ENCODE peak calls at places on chromosome 14, in eight cellular contexts. V is esophagus squamous epithelium, K is breast epithelium, T is Peyer's patch, Q is HepG2, J is stomach, L is HCT116, Z is sigmoid colon. B is an unnamed sample.

GRCh38 chr14:104973215-104974145 is 4.7 kb downstream of the AHNAK2 start:
- DNase-seq in V (no peak), K (peak; percentile 93), T (peak; percentile 91), Q (no peak), J (peak; percentile 84), L (peak; percentile 98), Z (peak; percentile 97), B (peak; percentile 83)

GRCh38 chr14:65095633-65096205 is 6.6 kb downstream of the MAX start:
- DNase-seq in V (no peak), K (peak; percentile 67), T (no peak), Q (no peak), J (peak; percentile 72), L (no peak), Z (peak; percentile 91), B (peak; percentile 88)

GRCh38 chr14:59359451-59360124 is 105.6 kb downstream of the GPR135 start:
- DNase-seq in V (no peak), K (no peak), T (no peak), Q (no peak), J (no peak), L (no peak), Z (no peak), B (no peak)

GRCh38 chr14:54617467-54617866 is 50.5 kb downstream of the SAMD4A start:
- DNase-seq in V (no peak), K (no peak), T (no peak), Q (no peak), J (no peak), L (no peak), Z (no peak), B (no peak)

GRCh38 chr14:20454359-20454644 is 310 bp downstream of the OSGEP start:
- DNase-seq in V (no peak), K (peak; percentile 74), T (peak; percentile 93), Q (no peak), J (peak; percentile 88), L (peak; percentile 89), Z (no peak), B (peak; percentile 79)

GRCh38 chr14:28157887-28158791 is 608.4 kb upstream of the FOXG1 start:
- DNase-seq in V (no peak), K (no peak), T (no peak), Q (no peak), J (no peak), L (no peak), Z (peak; percentile 50), B (no peak)

GRCh38 chr14:88868558-88869159 is 44.2 kb downstream of the TTC8 start:
- DNase-seq in V (no peak), K (no peak), T (no peak), Q (peak; percentile 12), J (no peak), L (peak; percentile 24), Z (no peak), B (peak; percentile 10)

GRCh38 chr14:77436042-77436441 is 12.7 kb upstream of the NOXRED1 start:
- DNase-seq in V (no peak), K (no peak), T (no peak), Q (no peak), J (no peak), L (no peak), Z (no peak), B (no peak)

GRCh38 chr14:57502581-57503254 is 9.1 kb upstream of the CCDC198 start:
- DNase-seq in V (no peak), K (no peak), T (no peak), Q (no peak), J (no peak), L (no peak), Z (no peak), B (no peak)

GRCh38 chr14:95710106-95710505 is 3.8 kb downstream of the TCL1A start:
- DNase-seq in V (no peak), K (no peak), T (no peak), Q (no peak), J (no peak), L (no peak), Z (no peak), B (no peak)

GRCh38 chr14:95711476-95712176 is 2.3 kb downstream of the TCL1A start:
- DNase-seq in V (no peak), K (no peak), T (no peak), Q (no peak), J (no peak), L (no peak), Z (no peak), B (no peak)

GRCh38 chr14:95712398-95712797 is 1.5 kb downstream of the TCL1A start:
- DNase-seq in V (no peak), K (no peak), T (no peak), Q (no peak), J (no peak), L (no peak), Z (no peak), B (no peak)

GRCh38 chr14:95713596-95714371 is at the start of gene TCL1A:
- DNase-seq in V (no peak), K (no peak), T (peak; percentile 67), Q (no peak), J (no peak), L (no peak), Z (no peak), B (no peak)
- TF ChIP-seq POLR2A in V (no peak), K (no peak), T (no peak), Q (no peak), J (no peak), L (no peak), Z (no peak), B (no peak)

GRCh38 chr14:93984987-93985410 is 8.6 kb upstream of the ASB2 start:
- DNase-seq in V (no peak), K (no peak), T (no peak), Q (peak; percentile 77), J (no peak), L (peak; percentile 60), Z (peak; percentile 80), B (no peak)
- TF ChIP-seq POLR2A in V (no peak), K (no peak), T (no peak), Q (no peak), J (no peak), L (no peak), Z (no peak), B (no peak)

GRCh38 chr14:62056789-62057188 is 294.6 kb downstream of the SNAPC1 start:
- DNase-seq in V (no peak), K (no peak), T (no peak), Q (no peak), J (no peak), L (no peak), Z (no peak), B (no peak)

DNA sequence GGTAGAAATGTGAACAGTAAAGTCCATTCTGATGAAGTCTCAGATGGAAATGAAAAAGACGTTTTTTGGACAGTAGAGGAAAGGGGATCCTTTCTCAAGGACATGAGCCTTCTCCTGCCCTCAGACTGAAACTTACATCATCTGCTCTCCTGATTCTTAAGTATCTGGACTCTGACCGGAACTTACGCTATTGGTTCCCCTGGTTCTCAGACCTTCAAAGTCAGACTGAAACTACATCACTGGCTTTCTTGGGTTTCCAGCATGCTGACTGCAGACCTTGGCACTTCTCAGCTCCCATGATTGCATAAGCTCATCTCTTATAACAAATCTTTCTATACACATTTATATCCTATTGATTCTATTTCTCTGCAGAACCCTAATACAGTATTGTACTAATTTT is 291.0 kb downstream of the SNAPC1 start:
- DNase-seq in V (no peak), K (no peak), T (no peak), Q (no peak), J (no peak), L (no peak), Z (no peak), B (no peak)
- TF ChIP-seq POLR2A in V (no peak), K (no peak), T (no peak), Q (no peak), J (no peak), L (no peak), Z (no peak), B (no peak)

GRCh38 chr14:55756078-55756477 is 176.1 kb downstream of the KTN1 start:
- DNase-seq in V (no peak), K (no peak), T (no peak), Q (no peak), J (no peak), L (no peak), Z (no peak), B (no peak)

GRCh38 chr14:55756563-55756962 is 176.6 kb downstream of the KTN1 start:
- DNase-seq in V (no peak), K (no peak), T (no peak), Q (no peak), J (no peak), L (no peak), Z (no peak), B (no peak)

GRCh38 chr14:55754871-55755270 is 174.9 kb downstream of the KTN1 start:
- DNase-seq in V (no peak), K (no peak), T (no peak), Q (no peak), J (no peak), L (no peak), Z (no peak), B (no peak)

GRCh38 chr14:55752580-55753365 is 172.8 kb downstream of the KTN1 start:
- DNase-seq in V (no peak), K (no peak), T (no peak), Q (no peak), J (peak; percentile 87), L (no peak), Z (no peak), B (peak; percentile 81)

DNA sequence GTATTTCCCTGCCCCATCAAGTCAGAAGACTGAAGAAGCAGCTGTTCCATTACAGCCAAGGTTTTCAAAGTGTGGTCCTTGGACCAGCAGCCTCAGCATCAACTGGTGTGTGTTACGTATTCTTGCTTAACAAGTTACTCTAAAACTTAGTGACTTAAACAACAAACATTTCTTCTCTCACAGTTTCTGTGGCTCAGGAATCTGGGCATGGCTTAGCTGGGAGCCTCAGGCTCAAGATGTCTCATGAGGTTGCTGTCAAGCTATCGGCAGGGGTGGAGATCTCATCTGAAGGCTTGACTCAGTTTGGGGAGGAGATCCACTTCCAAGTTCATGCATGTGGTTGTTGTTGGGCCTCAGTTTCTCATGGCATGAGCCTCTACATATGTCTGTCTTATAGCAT is 174.5 kb downstream of the KTN1 start:
- DNase-seq in V (no peak), K (no peak), T (no peak), Q (no peak), J (no peak), L (no peak), Z (no peak), B (no peak)
- TF ChIP-seq POLR2A in V (no peak), K (no peak), T (no peak), Q (no peak), J (no peak), L (no peak), Z (no peak), B (no peak)

DNA sequence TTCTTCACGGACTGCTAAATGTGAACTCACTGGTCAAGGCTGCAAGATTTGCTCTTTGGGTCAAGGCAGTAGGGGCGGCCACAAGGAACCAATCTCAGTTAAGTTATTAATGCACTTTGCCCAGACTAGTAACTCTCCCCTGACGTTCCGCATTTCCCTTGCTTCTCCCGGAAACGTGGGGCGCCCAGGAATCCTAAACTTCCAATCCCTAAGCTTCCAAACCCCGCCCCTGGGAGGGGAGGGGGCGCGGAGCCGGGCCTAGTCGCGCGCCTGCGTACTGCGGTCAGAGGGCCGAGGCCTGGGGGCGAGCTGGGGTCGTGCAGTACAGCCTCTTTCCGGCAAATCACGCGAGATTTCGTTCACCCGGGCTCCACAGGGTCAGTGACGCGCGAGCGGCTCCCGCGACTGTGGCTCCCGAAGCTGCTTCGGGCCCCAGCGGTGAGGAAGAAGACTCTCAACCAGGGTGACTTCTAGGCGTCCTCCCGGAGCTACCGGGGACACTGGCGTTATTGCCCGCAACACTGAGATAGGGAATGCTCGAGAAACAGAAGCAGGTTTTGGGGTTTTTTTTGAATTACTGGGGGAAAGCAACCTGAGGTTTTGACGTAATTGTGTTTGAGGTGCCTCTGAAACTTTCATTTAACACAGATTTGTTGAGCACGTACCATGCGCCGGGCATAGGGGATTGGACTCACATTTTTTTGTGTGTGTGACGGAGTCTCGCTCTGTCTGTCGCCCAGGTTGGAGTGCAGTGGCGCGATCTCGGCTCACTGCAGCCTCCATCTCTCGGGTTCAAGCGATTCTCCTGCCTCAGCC is at the start of gene PTGR2:
- DNase-seq in V (peak; percentile 38), K (peak; percentile 94), T (peak; percentile 96), Q (peak; percentile 97), J (peak; percentile 94), L (peak; percentile 94), Z (peak; percentile 98), B (peak; percentile 89)
- TF ChIP-seq POLR2A in V (peak; percentile 87), K (peak; percentile 90), T (peak; percentile 75), Q (peak; percentile 97), J (no peak), L (peak; percentile 69), Z (peak; percentile 77), B (peak; percentile 79)

B was measured in prostate gland.